ENCODE peak calls at places on chromosomes 16 and 17, in five cellular contexts. S is stimulated activated CD4-positive, alpha-beta T cell treated with anti-CD3 and anti-CD28 coated beads, TNF-alpha, amount 100 ng/mL, for 24 hours; F is NCI-H510A treated with DMSO at 0.1 percent for 48 hours; H is fibroblast of the aortic adventitia; J is AG08395. P is an unnamed sample.

GRCh38 chr17:82503094-82503727 is 16.3 kb upstream of the FOXK2 start:
- DNase-seq in S (no peak), F (no peak), H (no peak), J (no peak), P (no peak)

GRCh38 chr17:54494731-54495715 is 405.6 kb upstream of the TOM1L1 start:
- DNase-seq in S (no peak), F (no peak), H (no peak), J (no peak), P (no peak)

GRCh38 chr17:38344127-38344745 is 480 bp upstream of the GPR179 start:
- DNase-seq in S (no peak), F (no peak), H (no peak), J (no peak), P (no peak)

GRCh38 chr17:9532715-9533114 is 42.9 kb downstream of the STX8 start:
- DNase-seq in S (no peak), F (no peak), H (no peak), J (no peak), P (no peak)

GRCh38 chr17:39141915-39142664 is 9.3 kb downstream of the PLXDC1 start:
- DNase-seq in S (no peak), F (no peak), H (no peak), J (no peak), P (no peak)

GRCh38 chr17:1724351-1724868 is at the start of gene WDR81:
- DNase-seq in S (peak), F (peak), H (peak), J (peak), P (peak)

GRCh38 chr16:53234836-53235235 is 180.0 kb downstream of the CHD9 start:
- DNase-seq in S (no peak), F (no peak), H (no peak), J (no peak), P (no peak)

GRCh38 chr17:47935961-47936360 is 5.4 kb upstream of the PNPO start:
- DNase-seq in S (no peak), F (no peak), H (peak), J (peak), P (peak)

GRCh38 chr16:83365166-83365565 is 442.6 kb upstream of the HSBP1 start:
- DNase-seq in S (no peak), F (no peak), H (peak), J (peak), P (peak)

GRCh38 chr16:48435319-48435682 is 50.1 kb upstream of the SIAH1 start:
- DNase-seq in S (no peak), F (no peak), H (no peak), J (no peak), P (no peak)

GRCh38 chr16:10168258-10168657 is 14.0 kb downstream of the GRIN2A start:
- DNase-seq in S (no peak), F (no peak), H (peak), J (peak), P (no peak)

GRCh38 chr17:17156107-17156506 is 50.0 kb downstream of the PLD6 start:
- DNase-seq in S (no peak), F (no peak), H (peak), J (peak), P (peak)

GRCh38 chr17:31371511-31372097 is 19.9 kb upstream of the RAB11FIP4 start:
- DNase-seq in S (no peak), F (peak), H (peak), J (no peak), P (peak)

GRCh38 chr16:30122621-30123160 is 329 bp downstream of the MAPK3 start:
- DNase-seq in S (no peak), F (no peak), H (no peak), J (peak), P (no peak)

GRCh38 chr17:8479431-8479947 is 43.8 kb downstream of the NDEL1 start:
- DNase-seq in S (no peak), F (no peak), H (peak), J (peak), P (peak)

GRCh38 chr16:27096375-27096774 is 29.6 kb downstream of the C16orf82 start:
- DNase-seq in S (no peak), F (no peak), H (no peak), J (no peak), P (no peak)

GRCh38 chr17:34390649-34391048 is 27.6 kb upstream of the CCL1 start:
- DNase-seq in S (no peak), F (no peak), H (no peak), J (no peak), P (no peak)

GRCh38 chr17:72710834-72711233 is 381.7 kb downstream of the SLC39A11 start:
- DNase-seq in S (no peak), F (no peak), H (peak), J (no peak), P (peak)

GRCh38 chr16:85569615-85570212 is 43.4 kb upstream of the GSE1 start:
- DNase-seq in S (no peak), F (peak), H (no peak), J (peak), P (peak)